ENCODE peak calls at places on chromosomes 16 and 17, in five cellular contexts. F, K, G, E and W are unnamed samples.

GRCh38 chr16:68732068-68732680 is 4.9 kb upstream of the CDH1 start:
- DNase-seq in K (no peak), E (no peak), G (no peak), F (peak), W (no peak)

GRCh38 chr16:75202069-75202590 is 4.8 kb downstream of the CTRB2 start:
- DNase-seq in K (no peak), E (no peak), F (no peak), G (no peak), W (no peak)

GRCh38 chr16:817001-817906 is 16.7 kb upstream of the GNG13 start:
- DNase-seq in K (no peak), E (no peak), G (no peak), F (no peak), W (no peak)

GRCh38 chr16:66165879-66166278 is 200.6 kb upstream of the CDH5 start:
- DNase-seq in E (no peak), G (no peak), K (no peak), F (no peak), W (no peak)

GRCh38 chr17:29760771-29761682 is 138.3 kb upstream of the CORO6 start:
- DNase-seq in G (no peak), F (peak), K (peak), E (peak), W (no peak)

GRCh38 chr16:990516-991291 is 9.1 kb downstream of the SOX8 start:
- DNase-seq in G (no peak), K (no peak), F (no peak), E (no peak), W (no peak)

GRCh38 chr16:9593440-9593839 is 502.0 kb downstream of the HAPSTR1 start:
- DNase-seq in G (no peak), F (no peak), E (no peak), K (no peak), W (no peak)

GRCh38 chr16:57447142-57447962 is at the start of the genes CIAPIN1 and COQ9:
- DNase-seq in K (peak), G (peak), E (peak), F (peak), W (peak)

GRCh38 chr17:2087597-2088211 is 32.8 kb downstream of the HIC1 start:
- DNase-seq in F (no peak), K (peak), G (no peak), E (no peak), W (no peak)

GRCh38 chr16:89446136-89446974 is 44.0 kb downstream of the ANKRD11 start:
- DNase-seq in E (no peak), G (no peak), K (no peak), F (no peak), W (no peak)

GRCh38 chr16:15031179-15031578 is 24.7 kb downstream of the NTAN1 start:
- DNase-seq in G (no peak), F (no peak), E (no peak), K (peak), W (no peak)

GRCh38 chr17:43456661-43457361 is 27.0 kb upstream of the DHX8 start:
- DNase-seq in E (no peak), G (no peak), K (peak), F (peak), W (no peak)

GRCh38 chr17:7931709-7932482 is at the start of the genes CNTROB and TRAPPC1:
- DNase-seq in G (peak), E (peak), F (peak), K (peak), W (peak)

GRCh38 chr16:29816694-29817441 is 916 bp downstream of the PAGR1 start:
- DNase-seq in K (peak), G (no peak), E (no peak), F (peak), W (no peak)

GRCh38 chr17:58153046-58153445 is 4.9 kb downstream of the OR4D1 start:
- DNase-seq in E (no peak), K (peak), G (no peak), F (no peak), W (no peak)

GRCh38 chr17:21176996-21177395 is 37.0 kb downstream of the TMEM11 start:
- DNase-seq in F (no peak), E (peak), G (no peak), K (no peak), W (no peak)

GRCh38 chr16:69393898-69394849 is 8.4 kb upstream of the TERF2 start:
- DNase-seq in K (no peak), F (no peak), G (no peak), E (no peak), W (no peak)

GRCh38 chr17:9236286-9237052 is 215.2 kb downstream of the NTN1 start:
- DNase-seq in G (no peak), K (no peak), F (no peak), E (no peak), W (no peak)

GRCh38 chr16:69410285-69410990 is 14.0 kb upstream of the CYB5B start:
- DNase-seq in K (no peak), F (no peak), G (peak), E (no peak), W (peak)

GRCh38 chr16:30144017-30144416 is 21.0 kb upstream of the MAPK3 start:
- DNase-seq in K (no peak), F (no peak), G (no peak), E (no peak), W (no peak)

GRCh38 chr17:59669411-59669810 is 37.8 kb downstream of the PTRH2 start:
- DNase-seq in G (no peak), K (no peak), E (no peak), F (no peak), W (no peak)

GRCh38 chr17:27425991-27426390 is 30.3 kb upstream of the KSR1 start:
- DNase-seq in G (no peak), K (no peak), F (no peak), E (no peak), W (no peak)

GRCh38 chr17:42414782-42415409 is 8.2 kb downstream of the CAVIN1 start:
- DNase-seq in F (no peak), K (peak), G (no peak), E (no peak), W (no peak)

GRCh38 chr17:80111702-80112470 is 10.5 kb downstream of the GAA start:
- DNase-seq in E (no peak), K (no peak), G (no peak), F (no peak), W (no peak)

GRCh38 chr17:33749171-33749570 is 456.1 kb upstream of the ASIC2 start:
- DNase-seq in K (no peak), F (no peak), E (no peak), G (no peak), W (no peak)

GRCh38 chr17:79581306-79581932 is 29.4 kb downstream of the RBFOX3 start:
- DNase-seq in K (no peak), F (no peak), E (no peak), G (no peak), W (no peak)

GRCh38 chr16:64437706-64438329 is 684.0 kb downstream of the CDH11 start:
- DNase-seq in E (no peak), G (no peak), K (no peak), F (no peak), W (no peak)

GRCh38 chr17:8894673-8895578 is 27.5 kb upstream of the PIK3R6 start:
- DNase-seq in F (no peak), E (peak), G (peak), K (peak), W (peak)

GRCh38 chr16:23729503-23730424 is 16.7 kb upstream of the ERN2 start:
- DNase-seq in F (peak), K (peak), G (no peak), E (no peak), W (no peak)

GRCh38 chr17:73909156-73909555 is 264.9 kb upstream of the SDK2 start:
- DNase-seq in E (no peak), K (no peak), F (no peak), G (no peak), W (no peak)

GRCh38 chr17:56432443-56432842 is 161.1 kb upstream of the NOG start:
- DNase-seq in G (no peak), E (no peak), K (no peak), F (no peak), W (no peak)

GRCh38 chr17:81388612-81389367 is 6.5 kb upstream of the BAHCC1 start:
- DNase-seq in E (no peak), G (no peak), K (no peak), F (peak), W (no peak)

GRCh38 chr16:11565665-11566064 is 21.1 kb downstream of the LITAF start:
- DNase-seq in E (no peak), G (no peak), F (no peak), K (no peak), W (no peak)

GRCh38 chr16:14146445-14146844 is 75.3 kb downstream of the MRTFB start:
- DNase-seq in F (no peak), K (no peak), G (no peak), E (no peak), W (no peak)

GRCh38 chr17:933168-934083 is 46.1 kb downstream of the NXN start:
- DNase-seq in K (no peak), G (peak), E (no peak), F (no peak), W (peak)

GRCh38 chr16:23765933-23766332 is 11.1 kb downstream of the CHP2 start:
- DNase-seq in G (no peak), K (no peak), F (no peak), E (no peak), W (no peak)

GRCh38 chr17:3861761-3862681 is 16.0 kb upstream of the NCBP3 start:
- DNase-seq in F (no peak), K (no peak), E (no peak), G (no peak), W (no peak)